ENCODE peak calls at places on chromosomes 6 and 20, in four cellular contexts. J, F, X and H are unnamed samples.

GRCh38 chr6:88840806-88841539 is 122.4 kb downstream of the RNGTT start:
- DNase-seq in X (no peak), F (no peak), J (no peak), H (peak)

GRCh38 chr6:26312501-26313390 is 52.3 kb upstream of the BTN3A2 start:
- DNase-seq in F (peak), X (peak), J (peak), H (peak)

GRCh38 chr6:89640804-89641203 is 2.3 kb upstream of the LYRM2 start:
- DNase-seq in F (peak), X (no peak), J (no peak), H (no peak)

GRCh38 chr6:81241717-81242116 is 510.8 kb downstream of the TENT5A start:
- DNase-seq in J (no peak), X (no peak), F (peak), H (peak)

GRCh38 chr6:138036955-138037592 is 70.1 kb downstream of the PERP start:
- DNase-seq in F (no peak), J (no peak), X (no peak), H (no peak)

GRCh38 chr6:2441881-2442475 is 196.6 kb upstream of the GMDS start:
- DNase-seq in X (no peak), J (no peak), F (no peak), H (no peak)

GRCh38 chr6:3194535-3195376 is 32.7 kb downstream of the TUBB2B start:
- DNase-seq in F (peak), J (no peak), X (no peak), H (peak)

GRCh38 chr20:37933797-37934633 is 31.1 kb downstream of the VSTM2L start:
- DNase-seq in X (no peak), J (no peak), F (no peak), H (no peak)

GRCh38 chr6:85464722-85465150 is 14.9 kb downstream of the NT5E start:
- DNase-seq in X (no peak), F (peak), J (no peak), H (peak)

GRCh38 chr6:26043389-26044139 is 43.7 kb upstream of the HFE start:
- DNase-seq in J (peak), F (peak), X (peak), H (peak)

GRCh38 chr6:110307368-110307767 is 50.8 kb downstream of the METTL24 start:
- DNase-seq in J (no peak), F (no peak), X (no peak), H (no peak)

GRCh38 chr20:44181611-44182010 is 5.4 kb downstream of the JPH2 start:
- DNase-seq in F (no peak), J (no peak), X (no peak), H (no peak)

GRCh38 chr20:20002101-20002998 is 14.8 kb upstream of the NAA20 start:
- DNase-seq in X (no peak), F (peak), J (no peak), H (no peak)

GRCh38 chr6:114936060-114936459 is 593.2 kb upstream of the HS3ST5 start:
- DNase-seq in X (no peak), F (no peak), J (no peak), H (no peak)

GRCh38 chr6:446418-447366 is 55.1 kb downstream of the IRF4 start:
- DNase-seq in X (no peak), F (no peak), J (no peak), H (no peak)

GRCh38 chr20:10929023-10929422 is 255.2 kb upstream of the JAG1 start:
- DNase-seq in J (no peak), X (no peak), F (no peak), H (peak)

GRCh38 chr20:52047811-52048302 is 143.7 kb downstream of the ZFP64 start:
- DNase-seq in F (peak), J (no peak), X (no peak), H (no peak)

GRCh38 chr6:8392569-8392968 is 42.8 kb downstream of the SLC35B3 start:
- DNase-seq in J (no peak), X (no peak), F (no peak), H (no peak)

GRCh38 chr6:104682722-104683643 is 176.7 kb downstream of the HACE1 start:
- DNase-seq in J (peak), F (peak), X (peak), H (peak)

GRCh38 chr6:162965366-162965765 is 237.6 kb downstream of the PACRG start:
- DNase-seq in X (no peak), F (no peak), J (no peak), H (no peak)

GRCh38 chr20:18287546-18287914 is 797 bp upstream of the ZNF133 start:
- DNase-seq in F (no peak), X (peak), J (peak), H (no peak)

GRCh38 chr6:143609501-143609900 is 68.3 kb upstream of the PHACTR2 start:
- DNase-seq in J (no peak), F (no peak), X (no peak), H (no peak)
- H3K4me3 ChIP-seq in J (no peak), F (no peak), X (no peak), H (no peak)

GRCh38 chr20:25574411-25574810 is 10.9 kb downstream of the NINL start:
- DNase-seq in X (no peak), J (no peak), F (peak), H (peak)
- TF ChIP-seq CTCF in X (peak), J (no peak), F (peak), H (peak)

DNA sequence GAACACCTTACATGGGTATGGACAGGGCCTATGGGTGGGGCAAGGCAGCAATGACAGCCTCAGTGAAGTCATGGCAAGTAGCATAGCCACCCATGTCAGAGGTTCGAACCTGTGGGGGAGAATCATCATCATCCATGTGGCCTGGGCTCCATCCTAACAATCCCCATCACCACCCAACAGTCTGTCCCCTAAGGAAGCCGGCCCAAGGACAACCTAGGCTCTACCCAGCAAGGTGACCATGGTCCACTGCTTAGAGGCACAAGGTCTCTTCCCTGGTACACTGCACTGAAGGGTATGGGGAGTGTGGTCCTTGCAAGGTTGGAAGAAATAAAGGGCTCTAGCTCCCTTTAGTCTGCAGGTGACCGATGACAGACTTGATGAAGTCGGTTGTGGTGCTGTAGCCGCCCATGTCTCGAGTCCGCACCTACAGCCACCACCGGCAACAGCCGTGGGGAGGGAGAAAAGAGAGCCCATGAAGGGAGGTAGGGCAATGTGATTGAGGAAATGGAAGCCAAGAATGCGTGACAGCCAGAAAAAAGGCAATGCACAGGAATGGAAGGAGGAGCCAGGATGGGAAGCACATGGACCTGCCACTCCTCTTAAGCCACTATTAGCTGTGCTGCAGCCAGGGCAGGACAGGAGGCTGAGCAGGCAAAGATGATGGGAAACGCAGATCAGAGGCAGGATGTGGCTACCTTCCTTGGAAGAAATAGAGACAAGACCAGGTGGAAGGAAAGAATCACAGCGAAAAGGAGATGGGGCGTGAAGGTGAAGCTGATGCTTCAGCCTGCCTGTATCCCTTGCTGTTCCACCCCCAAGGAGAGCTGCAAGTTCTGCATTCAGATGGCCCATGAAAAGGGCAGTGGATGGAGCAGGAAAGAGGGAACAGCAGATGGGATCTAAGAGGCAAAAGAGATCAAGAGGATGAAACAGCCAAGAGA is 5.3 kb downstream of the IDH3B start:
- DNase-seq in X (no peak), F (peak), J (no peak), H (no peak)
- H3K4me3 ChIP-seq in X (no peak), F (no peak), J (no peak), H (no peak)

GRCh38 chr6:36243562-36244212 is 26.2 kb upstream of the PNPLA1 start:
- DNase-seq in X (no peak), J (no peak), F (no peak), H (no peak)

GRCh38 chr6:36247691-36248090 is 22.2 kb upstream of the PNPLA1 start:
- DNase-seq in J (no peak), X (no peak), F (peak), H (peak)

GRCh38 chr6:36246511-36247268 is 23.2 kb upstream of the PNPLA1 start:
- DNase-seq in J (peak), F (peak), X (no peak), H (no peak)

GRCh38 chr6:36244641-36245280 is 25.1 kb upstream of the PNPLA1 start:
- DNase-seq in J (no peak), X (no peak), F (no peak), H (no peak)

GRCh38 chr6:36245572-36246031 is 24.3 kb upstream of the PNPLA1 start:
- DNase-seq in X (no peak), J (no peak), F (no peak), H (no peak)
- TF ChIP-seq CTCF in X (no peak), J (no peak), F (no peak), H (peak)

DNA sequence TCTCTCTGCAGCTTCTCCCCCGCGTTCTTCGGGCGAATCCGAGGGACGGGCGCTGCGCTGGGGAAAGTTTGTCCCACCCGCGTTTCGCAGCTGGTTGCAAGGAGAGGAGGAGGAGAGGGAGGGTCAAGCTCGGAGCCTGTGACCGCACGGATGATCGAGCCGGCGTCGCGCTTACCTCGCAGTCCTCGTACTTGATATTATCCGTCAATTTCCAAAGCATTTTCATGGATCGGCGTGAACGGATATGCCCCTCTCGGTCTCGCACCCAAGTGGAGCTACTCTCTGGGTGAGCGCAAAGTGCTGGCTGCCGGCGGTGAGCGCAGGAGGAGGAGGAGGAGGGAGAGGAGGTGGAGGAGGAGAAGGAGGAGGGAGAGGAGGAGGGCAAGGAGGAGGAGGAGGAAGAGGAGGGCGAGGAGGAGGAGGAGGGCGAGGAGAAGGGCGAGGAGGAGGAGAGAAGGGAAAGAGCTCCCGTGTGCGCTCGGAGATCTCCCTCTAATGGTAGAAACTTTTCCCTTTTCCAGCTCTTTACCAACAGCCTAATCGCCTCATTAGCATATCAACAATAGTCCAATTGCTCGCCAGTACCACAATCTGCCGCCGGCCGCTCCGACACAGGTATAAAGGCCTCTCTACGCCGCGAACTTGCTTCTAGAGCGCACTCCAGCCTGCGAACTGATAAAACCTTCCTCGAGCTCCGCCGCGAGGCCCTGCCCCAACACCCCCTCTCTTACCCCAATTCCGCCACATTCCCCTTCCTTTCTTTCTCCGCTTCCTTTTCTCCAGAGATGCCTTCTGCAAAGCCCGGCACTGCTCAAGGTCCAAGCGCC is at the start of gene TFAP2A:
- DNase-seq in F (peak), J (no peak), X (no peak), H (peak)
- H3K4me3 ChIP-seq in F (no peak), J (peak), X (no peak), H (peak)

DNA sequence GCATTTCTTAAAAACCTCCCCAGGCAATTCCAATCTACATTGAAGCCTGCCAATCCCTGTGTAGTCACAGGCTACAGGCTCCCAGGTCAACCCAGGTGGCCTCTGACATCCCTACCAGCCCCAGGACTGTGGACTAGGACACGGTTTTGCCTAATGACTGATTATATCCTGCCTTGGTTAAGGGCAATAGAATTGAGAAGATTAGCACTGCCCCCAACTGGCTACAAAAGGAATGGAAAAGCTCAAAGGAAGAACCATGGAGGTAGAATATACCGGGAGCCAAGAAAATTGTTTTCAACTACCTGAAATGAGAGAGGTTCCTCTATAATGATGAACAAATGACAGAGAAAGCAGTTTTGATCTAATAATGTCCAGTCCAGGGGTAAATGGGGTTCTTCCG is 421.1 kb upstream of the AGPAT4 start:
- DNase-seq in X (no peak), F (peak), J (no peak), H (peak)
- TF ChIP-seq CTCF in X (peak), F (peak), J (no peak), H (peak)

GRCh38 chr20:1466211-1467081 is at the start of gene NSFL1C:
- DNase-seq in X (peak), F (peak), J (peak), H (peak)

GRCh38 chr20:1467082-1467354 is 369 bp upstream of the NSFL1C start:
- DNase-seq in J (no peak), F (no peak), X (no peak), H (no peak)

GRCh38 chr20:1469306-1469905 is 2.8 kb upstream of the NSFL1C start:
- DNase-seq in J (no peak), F (no peak), X (no peak), H (no peak)

GRCh38 chr20:1468117-1468624 is 1.5 kb upstream of the NSFL1C start:
- DNase-seq in X (no peak), F (no peak), J (no peak), H (no peak)

GRCh38 chr20:1467355-1468116 is 887 bp upstream of the NSFL1C start:
- DNase-seq in F (no peak), X (no peak), J (peak), H (no peak)
- H3K4me3 ChIP-seq in F (no peak), X (peak), J (peak), H (no peak)

GRCh38 chr6:146785001-146785585 is 186.3 kb downstream of the ADGB start:
- DNase-seq in J (no peak), X (no peak), F (peak), H (peak)
- TF ChIP-seq CTCF in J (no peak), X (peak), F (peak), H (peak)

GRCh38 chr20:47350691-47351545 is 5.6 kb downstream of the ZMYND8 start:
- DNase-seq in J (no peak), F (no peak), X (no peak), H (no peak)
- H3K4me3 ChIP-seq in J (no peak), F (peak), X (peak), H (no peak)